ENCODE peak calls at places on chromosomes 16 and 17, in nine cellular contexts. Y is fibroblast of lung, C is MM.1S, B is ovary, F is A673, I is heart left ventricle, V is cardiac muscle cell, G is tibial nerve, E is IMR-90. T is an unnamed sample.

GRCh38 chr16:18037051-18037450 is 299.5 kb downstream of the NPIPA8 start:
- DNase-seq in F (no peak), G (no peak), V (no peak), C (no peak), B (no peak), Y (no peak), I (no peak), E (no peak), T (no peak)

GRCh38 chr17:46769531-46770438 is 48.7 kb downstream of the WNT3 start:
- DNase-seq in G (no peak), C (no peak), I (no peak), E (no peak), F (no peak), Y (no peak), V (no peak), B (peak; percentile 33), T (no peak)

GRCh38 chr17:57186231-57187019 is 69.9 kb upstream of the MSI2 start:
- DNase-seq in E (no peak), V (no peak), G (no peak), Y (no peak), F (no peak), I (no peak), B (peak; percentile 34), C (no peak), T (no peak)

GRCh38 chr17:74981979-74982662 is 5.3 kb upstream of the CDR2L start:
- DNase-seq in C (no peak), G (peak; percentile 27), E (peak; percentile 23), Y (peak; percentile 50), I (peak; percentile 82), V (peak; percentile 90), F (peak; percentile 85), B (peak; percentile 65), T (peak; percentile 88)

GRCh38 chr17:52517176-52517575 is 358.7 kb upstream of the CA10 start:
- DNase-seq in B (no peak), G (no peak), I (no peak), Y (no peak), F (no peak), E (no peak), V (peak; percentile 22), C (no peak), T (no peak)

GRCh38 chr16:16120382-16121184 is 102.7 kb downstream of the ABCC6 start:
- DNase-seq in I (peak; percentile 61), C (no peak), Y (no peak), G (no peak), B (no peak), E (peak; percentile 22), F (no peak), V (no peak), T (no peak)

GRCh38 chr16:89002851-89003830 is 26.1 kb upstream of the CBFA2T3 start:
- DNase-seq in B (no peak), I (no peak), Y (no peak), E (no peak), V (no peak), G (no peak), F (peak; percentile 43), C (no peak), T (peak; percentile 43)

GRCh38 chr17:27203241-27203640 is 90.7 kb upstream of the WSB1 start:
- DNase-seq in B (no peak), E (no peak), F (no peak), G (no peak), I (no peak), C (no peak), V (no peak), Y (no peak), T (no peak)

GRCh38 chr16:776824-777223 is 11.4 kb downstream of the RPUSD1 start:
- DNase-seq in I (no peak), G (no peak), E (no peak), C (no peak), B (no peak), Y (no peak), V (no peak), F (no peak), T (no peak)

GRCh38 chr17:6603746-6604325 is 36.7 kb downstream of the KIAA0753 start:
- DNase-seq in B (peak; percentile 58), I (peak; percentile 25), E (peak; percentile 30), F (peak; percentile 49), Y (no peak), C (no peak), G (no peak), V (no peak), T (peak; percentile 31)

GRCh38 chr17:28949185-28950016 is 1.9 kb downstream of the PHF12 start:
- DNase-seq in E (no peak), V (peak; percentile 67), C (peak; percentile 27), I (peak; percentile 68), Y (peak; percentile 47), F (peak; percentile 80), G (no peak), B (peak; percentile 68), T (peak; percentile 73)

GRCh38 chr16:86809458-86809955 is 231.2 kb downstream of the FOXL1 start:
- DNase-seq in E (peak; percentile 95), G (no peak), I (no peak), F (no peak), Y (peak; percentile 99), V (no peak), C (no peak), B (no peak), T (peak; percentile 88)

GRCh38 chr17:42122371-42123303 is at the start of gene HSPB9:
- DNase-seq in V (peak; percentile 61), Y (no peak), E (no peak), C (no peak), I (peak; percentile 30), B (peak; percentile 74), G (no peak), F (no peak), T (no peak)

GRCh38 chr17:8128125-8128784 is 4.3 kb upstream of the HES7 start:
- DNase-seq in C (no peak), B (no peak), F (no peak), Y (no peak), I (no peak), E (no peak), V (no peak), G (no peak), T (no peak)

GRCh38 chr16:70151941-70152509 is 21.6 kb upstream of the CLEC18C start:
- DNase-seq in V (no peak), G (no peak), E (no peak), B (no peak), Y (peak; percentile 52), C (no peak), F (no peak), I (no peak), T (no peak)
- H3K36me3 ChIP-seq in V (peaks cover 43% of the 10 kb centered on the region), G (peaks cover 40% of the 10 kb centered on the region), E (peaks cover 64% of the 10 kb centered on the region), B (no peaks in the 10 kb centered on the region), Y (peaks cover 23% of the 10 kb centered on the region), C (peaks cover 6% of the 10 kb centered on the region), F (peaks cover 61% of the 10 kb centered on the region), I (peaks cover 76% of the 10 kb centered on the region), T (peaks cover 63% of the 10 kb centered on the region)

DNA sequence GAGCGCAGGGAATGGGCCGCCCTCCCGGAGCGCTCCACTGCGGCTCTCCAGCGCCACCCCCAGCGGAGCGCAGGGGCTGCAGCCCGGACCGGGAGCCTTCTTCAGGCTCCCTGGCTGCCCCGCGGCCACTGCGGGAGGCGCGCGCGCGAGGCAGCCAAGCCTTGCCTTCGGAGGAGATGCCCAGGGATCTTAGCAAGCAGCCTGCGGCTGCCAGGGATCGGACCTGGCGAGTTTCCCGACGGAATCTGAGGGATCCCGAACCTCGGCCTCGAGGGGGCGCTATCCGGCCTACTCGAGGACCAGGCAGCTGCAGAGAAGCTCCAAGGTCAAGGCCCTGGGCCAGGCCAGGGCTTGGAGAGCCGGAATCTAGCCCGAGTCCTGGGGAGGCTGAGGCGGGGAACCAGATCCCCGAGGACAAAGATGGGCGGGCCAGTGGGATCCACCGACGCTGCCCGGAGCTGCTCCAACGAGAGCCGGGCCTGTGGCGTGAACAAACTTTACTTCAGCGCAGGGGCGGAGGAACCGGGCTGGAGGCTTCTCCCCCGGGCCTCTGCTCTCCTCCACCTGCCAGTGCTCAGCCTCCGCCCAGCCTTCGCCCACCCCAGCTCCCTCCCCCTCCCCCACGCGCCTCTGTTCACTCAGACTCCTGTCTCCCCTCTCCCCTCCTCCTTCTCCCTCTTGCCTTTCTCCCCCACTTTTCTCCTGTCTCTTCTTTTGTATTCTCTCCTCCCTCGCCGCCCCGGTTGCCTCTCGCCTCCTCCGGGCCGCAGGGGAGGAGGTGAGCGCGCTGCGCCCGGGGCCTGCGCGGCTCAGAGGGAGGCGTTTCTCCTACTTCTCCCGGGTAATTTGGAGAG is at the start of gene IRX6:
- DNase-seq in C (no peak), Y (no peak), G (no peak), E (no peak), B (peak; percentile 28), F (peak; percentile 47), I (peak; percentile 65), V (peak; percentile 77), T (no peak)
- H3K4me3 ChIP-seq in C (no peak within 1 kb of the TSS), Y (no peak within 1 kb of the TSS), G (no peak within 1 kb of the TSS), E (no peak within 1 kb of the TSS), B (no peak within 1 kb of the TSS), F (peak within 1 kb of the TSS; percentile 23), I (peak within 1 kb of the TSS; percentile 57), V (peak within 1 kb of the TSS; percentile 32), T (no peak within 1 kb of the TSS)

DNA sequence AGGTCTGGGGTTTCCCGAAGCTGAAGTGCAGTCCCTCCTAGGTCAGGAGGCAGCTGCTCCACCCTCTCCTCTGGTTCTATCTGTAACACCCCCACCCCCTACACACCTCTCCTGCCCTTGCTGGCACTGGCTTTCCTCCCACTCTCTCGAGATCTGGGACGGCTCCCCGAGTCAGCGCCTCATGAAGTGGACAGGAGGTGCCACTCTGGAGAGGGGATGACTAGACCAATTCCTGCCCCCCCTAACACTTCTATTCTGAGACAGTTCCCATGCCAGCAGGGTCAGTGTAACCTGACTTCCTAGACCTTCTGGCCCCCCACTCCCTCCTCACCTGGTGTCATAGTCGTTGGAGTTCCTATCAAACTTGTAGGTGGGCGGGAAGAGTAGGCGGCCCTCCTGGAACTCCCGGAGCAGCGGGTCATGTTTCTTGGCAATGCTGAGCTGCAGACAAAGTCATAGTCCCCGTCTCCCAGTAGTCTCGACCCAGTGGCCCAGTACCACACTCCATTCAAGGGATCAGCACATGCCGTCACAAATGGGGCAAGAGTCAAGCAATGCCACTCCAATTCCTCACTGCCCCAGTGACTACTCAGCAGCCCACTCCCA is 9.7 kb downstream of the INPP5K start:
- DNase-seq in Y (no peak), F (no peak), V (peak; percentile 28), G (no peak), I (peak; percentile 45), C (no peak), E (no peak), B (no peak), T (no peak)
- H3K36me3 ChIP-seq in Y (no peaks in the 10 kb centered on the region), F (no peaks in the 10 kb centered on the region), V (no peaks in the 10 kb centered on the region), G (peaks cover 6% of the 10 kb centered on the region), I (peaks cover 14% of the 10 kb centered on the region), C (no peaks in the 10 kb centered on the region), E (peaks cover 29% of the 10 kb centered on the region), B (no peaks in the 10 kb centered on the region), T (peaks cover 6% of the 10 kb centered on the region)

DNA sequence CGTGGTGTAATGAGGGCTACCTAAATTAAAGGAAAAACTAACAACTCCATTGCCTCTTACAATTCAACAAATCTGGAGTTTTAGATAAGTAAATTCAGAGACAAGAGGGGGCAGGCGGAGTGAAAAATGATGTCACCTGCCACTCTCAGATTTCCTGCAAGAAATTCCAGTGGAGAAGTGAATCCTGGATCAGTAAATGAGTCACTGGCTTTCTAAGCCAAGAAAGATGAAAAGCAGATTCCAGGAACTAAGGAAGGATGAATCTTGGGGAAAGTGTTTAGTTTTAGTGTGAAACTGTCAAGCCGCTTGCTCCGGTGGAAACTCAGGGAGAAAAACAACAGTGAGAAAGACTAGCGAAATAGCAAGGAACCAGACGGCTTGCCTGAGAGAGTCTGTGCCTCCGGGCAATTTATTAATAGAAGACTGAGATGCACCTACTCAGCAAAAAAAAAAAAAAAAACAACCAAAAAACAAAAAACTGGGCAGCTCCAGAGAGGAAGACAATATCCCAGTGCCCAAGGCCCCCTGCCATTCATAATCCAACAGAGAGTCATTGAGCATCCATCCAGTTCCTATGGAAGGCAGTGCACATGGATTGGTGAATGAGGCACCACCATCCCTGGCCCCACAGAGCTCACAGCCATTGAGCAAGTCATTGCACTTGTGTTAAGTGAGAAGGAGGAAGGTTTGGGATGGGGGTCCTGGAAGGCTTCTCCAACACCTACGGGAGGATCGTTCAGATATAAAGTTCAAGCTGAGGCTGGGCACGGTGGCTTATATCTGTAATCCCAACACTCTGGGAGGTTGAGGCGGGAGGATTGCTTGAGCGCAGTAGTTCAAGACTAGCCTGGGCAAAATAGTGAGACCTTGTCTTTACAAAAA is 12.1 kb upstream of the RIPOR1 start:
- DNase-seq in I (no peak), Y (peak; percentile 79), B (no peak), C (no peak), G (no peak), E (peak; percentile 73), F (no peak), V (no peak), T (no peak)
- H3K4me3 ChIP-seq in I (no peak overlapping the region), Y (no peak overlapping the region), B (no peak overlapping the region), C (no peak overlapping the region), G (no peak overlapping the region), E (no peak overlapping the region), F (no peak overlapping the region), V (no peak overlapping the region), T (no peak overlapping the region)

T was measured in SJSA1.